ENCODE peak calls at places on chromosomes 4 and X, in four cellular contexts. X is IMR-90, W is fibroblast of lung, A is astrocyte of the spinal cord. R is an unnamed sample.

GRCh38 chr4:168811793-168812651 is 198.0 kb downstream of the CBR4 start:
- DNase-seq in A (peak; percentile 81), X (peak; percentile 79), W (peak; percentile 73), R (no peak)

GRCh38 chr4:110119880-110120279 is 78.5 kb downstream of the ELOVL6 start:
- DNase-seq in X (peak; percentile 76), A (peak; percentile 46), W (peak; percentile 75), R (no peak)

GRCh38 chrX:106243376-106243775 is 75.3 kb downstream of the PWWP3B start:
- DNase-seq in W (no peak), A (no peak), X (no peak), R (no peak)

GRCh38 chrX:29653721-29654120 is 561.6 kb upstream of the MAGEB2 start:
- DNase-seq in A (no peak), W (no peak), X (no peak), R (no peak)

GRCh38 chr4:164725066-164725465 is 28.9 kb upstream of the SMIM31 start:
- DNase-seq in X (no peak), W (no peak), A (no peak), R (no peak)

GRCh38 chr4:140162596-140162995 is 8.6 kb upstream of the MAML3 start:
- DNase-seq in W (no peak), X (no peak), A (no peak), R (no peak)

GRCh38 chr4:121272526-121272925 is 108.3 kb downstream of the QRFPR start:
- DNase-seq in W (peak; percentile 56), X (peak; percentile 55), A (peak; percentile 68), R (no peak)

GRCh38 chrX:13863326-13863725 is 46.4 kb upstream of the GPM6B start:
- DNase-seq in A (peak; percentile 45), W (no peak), X (no peak), R (no peak)

GRCh38 chr4:25937801-25938200 is 23.8 kb downstream of the SMIM20 start:
- DNase-seq in W (peak; percentile 67), A (peak; percentile 69), X (peak; percentile 49), R (no peak)

GRCh38 chr4:92996533-92996932 is 692.8 kb downstream of the GRID2 start:
- DNase-seq in W (no peak), A (no peak), X (no peak), R (no peak)

GRCh38 chr4:54659213-54660144 is 1.7 kb downstream of the KIT start:
- DNase-seq in A (peak; percentile 31), X (peak; percentile 30), W (peak; percentile 25), R (no peak)

GRCh38 chr4:128658214-128658621 is 151.3 kb upstream of the JADE1 start:
- DNase-seq in A (no peak), W (peak; percentile 31), X (no peak), R (no peak)

GRCh38 chr4:33625762-33626161 is 2618.6 kb downstream of the ARAP2 start:
- DNase-seq in X (no peak), W (peak; percentile 3), A (no peak), R (no peak)

GRCh38 chr4:168453146-168453545 is 27.1 kb downstream of the DDX60L start:
- DNase-seq in W (no peak), X (no peak), A (no peak), R (no peak)

GRCh38 chr4:101356928-101357327 is 9.6 kb upstream of the PPP3CA start:
- DNase-seq in W (peak; percentile 81), A (peak; percentile 94), X (peak; percentile 95), R (no peak)

GRCh38 chr4:52241916-52242315 is 190.8 kb downstream of the SPATA18 start:
- DNase-seq in X (no peak), A (no peak), W (no peak), R (no peak)

GRCh38 chr4:149144060-149144459 is 671.6 kb downstream of the IQCM start:
- DNase-seq in W (no peak), A (no peak), X (no peak), R (no peak)
- TF ChIP-seq CTCF in W (no peak), A (no peak), X (no peak), R (no peak)

DNA sequence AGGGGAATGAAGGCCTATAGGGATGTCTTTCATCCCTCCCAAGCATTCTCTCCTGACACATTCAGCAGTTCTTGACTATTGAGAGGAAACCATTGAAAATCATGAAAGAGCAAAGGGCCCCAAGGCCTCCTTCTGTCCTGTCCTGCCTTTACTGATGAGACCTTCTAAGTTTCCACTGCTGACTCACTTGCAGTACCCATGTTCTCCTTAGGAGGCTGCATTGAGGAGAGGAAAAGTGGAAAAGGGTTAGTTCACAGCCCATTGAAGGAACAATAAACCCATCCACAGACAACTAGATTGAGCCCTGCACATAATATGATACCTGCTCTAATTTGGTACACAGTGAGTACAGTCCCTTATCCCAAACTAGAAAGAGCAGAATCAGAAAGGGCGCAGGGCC is 115.1 kb upstream of the PNPLA4 start:
- DNase-seq in X (no peak), W (no peak), A (no peak), R (no peak)
- TF ChIP-seq CTCF in X (peak; percentile 1), W (no peak), A (peak; percentile 10), R (no peak)

GRCh38 chrX:71938371-71938770 is 27.7 kb downstream of the NHSL2 start:
- DNase-seq in X (no peak), A (no peak), W (no peak), R (no peak)
- TF ChIP-seq CTCF in X (no peak), A (no peak), W (no peak), R (no peak)

GRCh38 chr4:24010573-24010972 is 120.7 kb upstream of the PPARGC1A start:
- DNase-seq in W (no peak), A (no peak), X (no peak), R (no peak)

GRCh38 chr4:24010994-24011393 is 121.1 kb upstream of the PPARGC1A start:
- DNase-seq in A (no peak), X (no peak), W (no peak), R (no peak)

GRCh38 chr4:24003926-24004325 is 114.1 kb upstream of the PPARGC1A start:
- DNase-seq in A (no peak), W (no peak), X (peak; percentile 17), R (no peak)

GRCh38 chr4:24006269-24006668 is 116.4 kb upstream of the PPARGC1A start:
- DNase-seq in A (no peak), X (no peak), W (no peak), R (no peak)

DNA sequence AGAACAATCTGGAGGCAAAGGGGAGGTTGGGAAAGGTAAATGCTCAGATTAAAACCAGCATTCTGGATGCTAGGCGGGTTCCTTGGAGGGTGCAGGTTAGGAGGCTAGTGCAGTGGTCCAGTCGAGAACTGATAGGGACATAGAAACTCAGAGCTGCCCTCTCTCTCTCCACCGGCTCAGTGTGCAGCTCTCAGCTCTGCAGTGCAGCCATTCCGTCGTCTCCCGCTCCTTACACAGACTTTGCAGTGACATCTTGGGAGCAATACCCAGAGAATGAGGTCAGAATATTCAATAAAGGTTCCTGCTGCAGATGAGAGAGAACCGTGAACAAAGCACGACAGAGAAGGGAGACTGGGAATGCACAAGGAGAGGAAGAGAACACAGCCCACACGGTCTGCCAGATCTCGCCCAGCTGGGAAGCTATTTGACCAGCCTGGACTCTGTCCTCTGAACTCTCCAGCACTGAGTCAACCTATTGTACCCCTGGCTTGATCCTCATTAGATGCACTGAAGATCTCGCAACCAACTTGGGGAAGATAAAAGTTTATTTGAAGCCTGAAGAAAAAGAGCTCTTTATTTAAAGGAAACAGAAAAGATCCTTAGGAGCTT is 118.0 kb upstream of the PPARGC1A start:
- DNase-seq in A (no peak), X (no peak), W (no peak), R (no peak)
- TF ChIP-seq CTCF in A (no peak), X (no peak), W (no peak), R (no peak)

GRCh38 chr4:7034262-7035081 is 8.7 kb upstream of the TADA2B start:
- DNase-seq in A (peak; percentile 78), X (peak; percentile 67), W (peak; percentile 24), R (no peak)
- TF ChIP-seq CTCF in A (no peak), X (no peak), W (no peak), R (no peak)

GRCh38 chr4:157072002-157072401 is 3.9 kb upstream of the GLRB start:
- DNase-seq in A (peak; percentile 23), X (peak; percentile 55), W (peak; percentile 22), R (no peak)
- TF ChIP-seq CTCF in A (no peak), X (no peak), W (no peak), R (no peak)

DNA sequence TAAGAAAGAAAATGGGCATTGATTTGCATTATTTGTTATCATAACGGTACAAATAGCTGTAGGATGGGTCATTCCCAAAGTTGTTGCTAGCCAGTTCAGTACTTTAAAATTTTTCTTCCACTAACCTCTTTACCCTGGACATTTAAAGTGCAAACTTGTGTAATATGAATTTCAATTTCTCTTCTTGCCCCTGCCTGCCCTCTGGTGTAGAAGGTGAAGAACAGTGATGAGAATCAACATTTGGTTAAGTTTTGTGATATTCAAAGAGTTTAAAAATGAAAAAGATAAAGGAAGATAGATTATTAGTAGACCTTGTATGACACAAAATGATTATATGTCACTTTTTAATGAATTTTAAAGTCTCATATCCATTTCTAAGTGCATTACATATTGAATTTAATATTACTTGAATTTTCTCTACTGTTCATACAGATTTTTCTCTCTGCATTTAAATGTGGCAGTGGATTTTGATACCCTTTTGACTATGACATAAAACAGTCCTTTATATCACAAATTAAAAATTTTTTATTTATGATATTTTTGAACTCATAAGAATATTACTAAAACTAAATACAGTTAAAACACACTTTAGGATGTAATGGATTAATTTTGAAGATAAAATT is 337.7 kb downstream of the BMPR1B start:
- DNase-seq in X (peak; percentile 59), W (peak; percentile 66), A (peak; percentile 68), R (no peak)
- TF ChIP-seq CTCF in X (peak; percentile 79), W (peak; percentile 60), A (peak; percentile 72), R (no peak)

GRCh38 chrX:45801554-45801953 is 600.9 kb upstream of the DIPK2B start:
- DNase-seq in X (peak; percentile 34), W (peak; percentile 50), A (peak; percentile 49), R (no peak)
- TF ChIP-seq CTCF in X (peak; percentile 32), W (no peak), A (peak; percentile 2), R (peak; percentile 4)

GRCh38 chr4:20428410-20429160 is 176.9 kb downstream of the SLIT2 start:
- DNase-seq in X (peak; percentile 20), W (peak; percentile 41), A (peak; percentile 40), R (no peak)
- TF ChIP-seq CTCF in X (peak; percentile 50), W (peak; percentile 31), A (peak; percentile 27), R (peak; percentile 17)

R was measured in GM10248.